ENCODE peak calls at places on chromosomes 11 and 22, in four cellular contexts. C is H1, U is K562, A is GM12878. P is an unnamed sample.

GRCh38 chr22:19636696-19637355 is 77.5 kb upstream of the SEPTIN5 start:
- DNase-seq in U (no peak), C (no peak), A (no peak), P (no peak)

GRCh38 chr11:78331711-78332110 is 85.9 kb downstream of the GAB2 start:
- DNase-seq in A (no peak), U (no peak), C (no peak), P (no peak)

GRCh38 chr11:122700676-122701075 is 45.2 kb downstream of the UBASH3B start:
- DNase-seq in A (no peak), U (no peak), C (no peak), P (no peak)

GRCh38 chr11:130037058-130037457 is 32.6 kb upstream of the APLP2 start:
- DNase-seq in C (no peak), A (no peak), U (no peak), P (peak; percentile 77)

GRCh38 chr11:8442301-8442700 is 151.7 kb downstream of the STK33 start:
- DNase-seq in A (no peak), C (no peak), U (no peak), P (peak; percentile 7)

GRCh38 chr22:39748877-39749276 is 144.7 kb downstream of the ENTHD1 start:
- DNase-seq in U (no peak), A (no peak), C (no peak), P (no peak)

GRCh38 chr11:130431337-130431773 is 2.9 kb upstream of the ADAMTS8 start:
- DNase-seq in C (peak; percentile 95), U (peak; percentile 61), A (no peak), P (peak; percentile 55)

GRCh38 chr11:57249384-57250319 is 12.6 kb upstream of the APLNR start:
- DNase-seq in U (peak; percentile 64), A (no peak), C (peak; percentile 87), P (peak; percentile 23)

GRCh38 chr11:118924591-118925585 is 838 bp downstream of the BCL9L start:
- DNase-seq in A (no peak), U (peak; percentile 62), C (peak; percentile 83), P (no peak)

DNA sequence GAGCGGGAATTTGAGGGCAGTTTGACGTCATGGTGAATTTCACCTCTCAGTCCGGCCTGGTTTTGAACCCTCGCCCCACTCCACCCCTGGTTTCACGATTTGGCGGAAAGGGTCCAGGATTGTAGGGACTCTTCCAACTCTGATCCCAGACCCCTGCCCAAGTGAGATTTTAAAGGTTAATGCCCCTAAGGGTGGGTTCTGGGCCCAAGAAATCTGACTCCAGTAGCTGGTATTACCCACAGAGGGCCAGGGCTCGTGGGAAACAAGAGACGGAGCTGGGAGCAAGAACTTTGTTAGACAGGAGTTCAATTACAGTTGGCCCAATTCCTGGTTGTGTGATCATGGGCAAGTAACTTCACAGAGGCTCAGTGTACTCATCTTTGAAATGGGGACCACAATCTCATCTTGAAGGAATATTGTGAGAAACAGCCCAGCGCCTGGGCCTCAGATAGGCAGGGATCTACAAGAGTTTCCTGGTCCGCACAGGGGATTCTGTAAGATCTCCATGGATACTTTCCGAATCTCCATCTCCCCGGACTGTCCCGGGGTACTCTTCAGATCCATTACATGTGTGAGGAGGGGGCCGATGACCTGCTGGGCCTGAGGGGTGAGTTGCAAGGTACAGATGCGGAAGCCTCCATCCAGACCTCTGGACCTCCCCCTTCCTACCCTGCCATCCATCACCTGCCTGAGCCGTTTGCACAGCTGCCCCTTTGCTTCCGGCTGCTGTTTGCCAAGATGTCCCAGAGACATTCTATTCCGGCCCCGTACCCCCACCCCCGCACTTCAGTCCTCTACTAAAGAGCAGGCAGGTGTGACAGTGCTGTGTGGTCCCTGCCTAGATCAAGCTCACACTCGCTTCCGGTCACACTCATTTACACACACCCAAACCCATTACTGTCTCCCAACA is 685 bp upstream of the CALCA start:
- DNase-seq in U (no peak), A (no peak), C (no peak), P (no peak)
- TF ChIP-seq HDAC6 in U (no peak), A (no peak), C (no peak), P (no peak)

GRCh38 chr11:26188559-26188958 is 143.4 kb upstream of the ANO3 start:
- DNase-seq in A (no peak), U (no peak), C (no peak), P (no peak)
- TF ChIP-seq HDAC6 in A (no peak), U (no peak), C (no peak), P (no peak)

DNA sequence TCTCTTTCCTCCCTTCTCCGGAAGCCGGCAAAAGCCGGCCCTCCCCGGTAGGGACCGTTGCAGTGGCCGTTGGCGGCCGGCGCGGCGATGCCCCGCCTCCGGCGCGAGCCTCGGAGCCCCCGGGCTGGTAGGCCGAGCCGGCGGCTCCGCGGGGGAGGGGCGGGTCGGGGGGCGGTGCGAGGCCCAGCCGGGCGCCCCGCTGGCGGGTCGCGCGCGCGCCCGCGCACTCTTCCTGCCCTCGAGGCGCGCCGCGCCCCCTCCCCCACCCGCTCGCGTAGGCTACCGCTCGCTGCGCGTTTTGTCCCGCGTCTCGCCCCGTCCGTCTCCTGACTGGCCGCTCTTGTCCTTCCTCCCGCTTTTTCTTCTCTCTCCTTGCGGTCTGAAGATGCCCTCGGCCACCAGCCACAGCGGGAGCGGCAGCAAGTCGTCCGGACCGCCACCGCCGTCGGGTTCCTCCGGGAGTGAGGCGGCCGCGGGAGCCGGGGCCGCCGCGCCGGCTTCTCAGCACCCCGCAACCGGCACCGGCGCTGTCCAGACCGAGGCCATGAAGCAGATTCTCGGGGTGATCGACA is 591 bp downstream of the CAPRIN1 start:
- DNase-seq in C (peak; percentile 91), U (peak; percentile 93), A (no peak), P (peak; percentile 70)
- TF ChIP-seq HDAC6 in C (no peak), U (no peak), A (no peak), P (no peak)

DNA sequence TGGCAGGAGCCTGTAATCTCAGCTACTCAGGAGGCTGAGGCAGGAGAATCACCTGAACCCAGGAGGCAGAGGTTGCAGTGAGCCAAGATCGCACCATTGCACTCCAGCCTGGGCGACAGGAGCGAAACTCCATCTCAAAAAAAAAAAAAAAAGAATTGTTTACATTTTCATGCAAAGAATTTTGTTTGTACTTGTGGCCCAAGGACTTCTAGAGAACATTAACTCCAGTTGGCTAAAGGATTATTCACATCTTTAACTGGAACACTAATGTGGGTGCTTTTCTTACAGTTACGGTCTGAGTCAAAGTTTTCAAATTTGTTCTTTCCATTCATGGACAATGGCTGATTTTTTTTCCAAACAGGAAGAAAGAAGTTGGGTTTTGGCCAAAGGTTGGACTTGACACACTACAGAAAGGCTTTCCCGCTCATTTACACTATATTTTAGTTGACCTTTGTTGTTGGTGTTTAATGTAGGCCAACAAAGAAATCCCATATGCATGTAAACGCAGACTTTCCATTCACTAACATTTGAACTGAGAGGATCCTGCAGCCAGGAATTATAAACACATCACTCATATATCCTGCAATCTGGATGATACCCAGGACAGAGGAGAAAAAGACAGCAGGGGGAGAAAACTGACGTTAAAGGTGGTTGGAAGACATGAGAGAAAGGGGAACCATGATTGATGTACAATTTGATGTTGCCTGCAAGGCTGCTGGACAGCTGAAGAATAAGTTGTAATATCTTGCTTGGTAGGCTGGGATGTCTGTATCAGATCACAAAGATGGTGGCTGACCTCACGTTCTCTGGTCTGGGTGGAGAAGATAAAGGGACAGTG is 13.1 kb downstream of the POU2AF1 start:
- DNase-seq in C (no peak), A (no peak), U (no peak), P (peak; percentile 95)
- TF ChIP-seq HDAC6 in C (no peak), A (no peak), U (no peak), P (no peak)

DNA sequence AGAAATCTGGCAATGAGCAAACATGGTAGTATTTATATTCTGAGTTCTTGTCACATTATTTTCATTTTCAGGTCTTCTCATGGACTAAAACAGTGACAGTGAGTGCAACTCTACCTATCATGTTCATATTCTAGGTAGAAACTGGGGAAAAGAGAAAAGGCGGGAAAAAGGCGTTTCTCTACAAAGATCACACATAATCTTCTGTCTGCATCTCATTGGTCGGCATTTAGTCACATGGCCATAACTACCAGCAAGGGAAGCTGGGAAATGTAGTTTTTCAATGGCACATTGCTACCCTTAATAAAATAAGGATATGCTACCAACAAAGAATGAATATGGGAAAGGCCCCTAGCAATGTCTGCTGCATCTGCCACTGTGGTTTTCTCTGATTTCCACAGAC is 57.6 kb upstream of the B3GAT1 start:
- DNase-seq in U (peak; percentile 64), A (no peak), C (no peak), P (no peak)
- TF ChIP-seq HDAC6 in U (no peak), A (no peak), C (no peak), P (no peak)

GRCh38 chr11:76795936-76796441 is 12.8 kb downstream of the TSKU start:
- DNase-seq in U (no peak), C (no peak), A (no peak), P (no peak)

GRCh38 chr11:76797341-76798201 is 14.4 kb downstream of the TSKU start:
- DNase-seq in C (peak; percentile 43), A (no peak), U (no peak), P (no peak)

GRCh38 chr11:76795285-76795935 is 12.3 kb downstream of the TSKU start:
- DNase-seq in U (no peak), A (no peak), C (peak; percentile 33), P (no peak)

GRCh38 chr11:76798202-76798581 is 15.0 kb downstream of the TSKU start:
- DNase-seq in A (no peak), C (peak; percentile 41), U (no peak), P (no peak)

DNA sequence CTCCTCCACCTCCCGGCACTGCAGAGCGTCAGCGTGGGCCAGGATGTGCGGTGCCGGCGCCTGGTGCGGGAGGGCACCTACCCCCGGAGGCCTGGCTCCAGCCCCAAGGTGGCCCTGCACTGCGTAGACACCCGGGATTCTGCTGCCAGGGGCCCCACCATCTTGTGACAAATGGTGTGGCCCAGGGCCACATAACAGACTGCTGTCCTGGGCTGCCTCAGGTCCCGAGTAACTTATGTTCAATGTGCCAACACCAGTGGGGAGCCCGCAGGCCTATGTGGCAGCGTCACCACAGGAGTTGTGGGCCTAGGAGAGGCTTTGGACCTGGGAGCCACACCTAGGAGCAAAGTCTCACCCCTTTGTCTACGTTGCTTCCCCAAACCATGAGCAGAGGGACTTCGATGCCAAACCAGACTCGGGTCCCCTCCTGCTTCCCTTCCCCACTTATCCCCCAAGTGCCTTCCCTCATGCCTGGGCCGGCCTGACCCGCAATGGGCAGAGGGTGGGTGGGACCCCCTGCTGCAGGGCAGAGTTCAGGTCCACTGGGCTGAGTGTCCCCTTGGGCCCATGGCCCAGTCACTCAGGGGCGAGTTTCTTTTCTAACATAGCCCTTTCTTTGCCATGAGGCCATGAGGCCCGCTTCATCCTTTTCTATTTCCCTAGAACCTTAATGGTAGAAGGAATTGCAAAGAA is 13.5 kb downstream of the TSKU start:
- DNase-seq in C (peak; percentile 41), A (no peak), U (no peak), P (no peak)
- TF ChIP-seq HDAC6 in C (no peak), A (no peak), U (no peak), P (no peak)

GRCh38 chr22:23912293-23912903 is 18.2 kb downstream of the MIF start:
- DNase-seq in A (no peak), U (no peak), C (no peak), P (no peak)

GRCh38 chr22:23915230-23915754 is 21.1 kb downstream of the MIF start:
- DNase-seq in U (no peak), A (no peak), C (no peak), P (no peak)

GRCh38 chr22:23911318-23911980 is 17.3 kb downstream of the MIF start:
- DNase-seq in C (no peak), A (no peak), U (no peak), P (no peak)

GRCh38 chr22:23913661-23914353 is 19.6 kb downstream of the MIF start:
- DNase-seq in C (peak; percentile 99), U (peak; percentile 86), A (peak; percentile 94), P (peak; percentile 98)

GRCh38 chr22:23913306-23913660 is 19.1 kb downstream of the MIF start:
- DNase-seq in C (no peak), A (no peak), U (no peak), P (no peak)
- TF ChIP-seq HDAC6 in C (no peak), A (no peak), U (no peak), P (no peak)

GRCh38 chr11:1116104-1116503 is 41.4 kb downstream of the MUC2 start:
- DNase-seq in C (no peak), U (no peak), A (no peak), P (no peak)
- TF ChIP-seq HDAC6 in C (no peak), U (no peak), A (no peak), P (no peak)

GRCh38 chr11:95505927-95506426 is 275.0 kb upstream of the SESN3 start:
- DNase-seq in C (no peak), U (no peak), A (no peak), P (no peak)
- TF ChIP-seq HDAC6 in C (no peak), U (no peak), A (no peak), P (no peak)